ENCODE peak calls at places on chromosomes 12 and 14, in five cellular contexts. One of them, this sample, is unnamed.

GRCh38 chr12:71727958-71728357 is 26.7 kb upstream of the RAB21 start:
- DNase-seq in mammary epithelial cell: no peak
- DNase-seq in GM23338: no peak
- DNase-seq in fibroblast of lung: no peak
- DNase-seq in AG10803: no peak
- DNase-seq in this sample: no peak

GRCh38 chr14:104436741-104437701 is 142.5 kb upstream of the C14orf180 start:
- DNase-seq in mammary epithelial cell: no peak
- DNase-seq in GM23338: no peak
- DNase-seq in fibroblast of lung: no peak
- DNase-seq in AG10803: no peak
- DNase-seq in this sample: no peak

GRCh38 chr14:89383171-89383845 is 33.7 kb downstream of the FOXN3 start:
- DNase-seq in mammary epithelial cell: no peak
- DNase-seq in GM23338: no peak
- DNase-seq in fibroblast of lung: no peak
- DNase-seq in AG10803: no peak
- DNase-seq in this sample: no peak

GRCh38 chr12:110718222-110718908 is 24.3 kb downstream of the PPP1CC start:
- DNase-seq in mammary epithelial cell: no peak
- DNase-seq in GM23338: no peak
- DNase-seq in fibroblast of lung: no peak
- DNase-seq in AG10803: no peak
- DNase-seq in this sample: no peak

GRCh38 chr14:84181072-84181471 is 1348.9 kb upstream of the FLRT2 start:
- DNase-seq in mammary epithelial cell: no peak
- DNase-seq in GM23338: no peak
- DNase-seq in fibroblast of lung: no peak
- DNase-seq in AG10803: no peak
- DNase-seq in this sample: no peak

GRCh38 chr12:29153231-29153630 is 4.2 kb downstream of the FAR2 start:
- DNase-seq in mammary epithelial cell: no peak
- DNase-seq in GM23338: peak
- DNase-seq in fibroblast of lung: no peak
- DNase-seq in AG10803: no peak
- DNase-seq in this sample: no peak

GRCh38 chr14:33782923-33783322 is 168.0 kb downstream of the EGLN3 start:
- DNase-seq in mammary epithelial cell: no peak
- DNase-seq in GM23338: no peak
- DNase-seq in fibroblast of lung: no peak
- DNase-seq in AG10803: no peak
- DNase-seq in this sample: no peak

GRCh38 chr14:23366163-23366921 is 1.4 kb upstream of the EFS start:
- DNase-seq in mammary epithelial cell: peak
- DNase-seq in GM23338: peak
- DNase-seq in fibroblast of lung: peak
- DNase-seq in AG10803: peak
- DNase-seq in this sample: peak

GRCh38 chr12:125276567-125276966 is 211.3 kb downstream of the AACS start:
- DNase-seq in mammary epithelial cell: no peak
- DNase-seq in GM23338: no peak
- DNase-seq in fibroblast of lung: no peak
- DNase-seq in AG10803: no peak
- DNase-seq in this sample: no peak

DNA sequence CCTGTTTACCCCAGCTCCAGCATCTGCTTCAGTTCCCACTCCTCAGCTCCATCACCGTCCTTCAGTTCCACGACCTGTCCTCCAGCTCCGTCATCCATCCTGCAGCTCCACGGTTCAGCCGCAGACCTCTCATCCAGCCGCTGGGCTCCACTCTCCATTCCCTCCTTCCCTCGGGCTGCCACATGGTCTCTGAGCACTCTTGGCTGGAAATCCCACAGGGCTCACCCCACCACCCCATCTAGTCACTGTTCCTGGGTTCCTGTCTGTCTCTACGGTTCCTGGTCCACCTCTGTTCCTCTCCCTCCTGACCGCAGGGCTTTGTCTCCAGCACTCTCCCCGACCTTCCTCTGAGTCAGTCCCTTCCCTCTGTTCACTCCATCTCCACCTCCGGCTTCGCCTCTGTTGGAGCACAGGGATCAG is 3.2 kb upstream of the P3H3 start:
- DNase-seq in mammary epithelial cell: peak
- DNase-seq in GM23338: no peak
- DNase-seq in fibroblast of lung: no peak
- DNase-seq in AG10803: peak
- DNase-seq in this sample: peak
- H3K4me3 ChIP-seq in mammary epithelial cell: peak
- H3K4me3 ChIP-seq in GM23338: peak
- H3K4me3 ChIP-seq in fibroblast of lung: no peak
- H3K4me3 ChIP-seq in AG10803: peak
- H3K4me3 ChIP-seq in this sample: peak

GRCh38 chr12:27861428-27862167 is 81.6 kb upstream of the MANSC4 start:
- DNase-seq in mammary epithelial cell: peak
- DNase-seq in GM23338: no peak
- DNase-seq in fibroblast of lung: peak
- DNase-seq in AG10803: peak
- DNase-seq in this sample: no peak
- H3K4me3 ChIP-seq in mammary epithelial cell: no peak
- H3K4me3 ChIP-seq in GM23338: no peak
- H3K4me3 ChIP-seq in fibroblast of lung: no peak
- H3K4me3 ChIP-seq in AG10803: no peak
- H3K4me3 ChIP-seq in this sample: no peak

GRCh38 chr14:21494902-21495762 is 16.0 kb downstream of the METTL3 start:
- DNase-seq in mammary epithelial cell: no peak
- DNase-seq in GM23338: no peak
- DNase-seq in fibroblast of lung: peak
- DNase-seq in AG10803: peak
- DNase-seq in this sample: peak
- H3K4me3 ChIP-seq in mammary epithelial cell: no peak
- H3K4me3 ChIP-seq in GM23338: no peak
- H3K4me3 ChIP-seq in fibroblast of lung: no peak
- H3K4me3 ChIP-seq in AG10803: no peak
- H3K4me3 ChIP-seq in this sample: no peak

GRCh38 chr12:49365542-49365941 is 1.7 kb upstream of the SPATS2 start:
- DNase-seq in mammary epithelial cell: peak
- DNase-seq in GM23338: no peak
- DNase-seq in fibroblast of lung: peak
- DNase-seq in AG10803: no peak
- DNase-seq in this sample: peak
- H3K4me3 ChIP-seq in mammary epithelial cell: no peak
- H3K4me3 ChIP-seq in GM23338: no peak
- H3K4me3 ChIP-seq in fibroblast of lung: no peak
- H3K4me3 ChIP-seq in AG10803: no peak
- H3K4me3 ChIP-seq in this sample: no peak

GRCh38 chr12:113955109-113955970 is 10.8 kb downstream of the RBM19 start:
- DNase-seq in mammary epithelial cell: peak
- DNase-seq in GM23338: peak
- DNase-seq in fibroblast of lung: no peak
- DNase-seq in AG10803: no peak
- DNase-seq in this sample: peak

GRCh38 chr12:113960030-113960429 is 6.1 kb downstream of the RBM19 start:
- DNase-seq in mammary epithelial cell: no peak
- DNase-seq in GM23338: no peak
- DNase-seq in fibroblast of lung: no peak
- DNase-seq in AG10803: no peak
- DNase-seq in this sample: no peak

GRCh38 chr12:113958108-113958507 is 8.0 kb downstream of the RBM19 start:
- DNase-seq in mammary epithelial cell: no peak
- DNase-seq in GM23338: no peak
- DNase-seq in fibroblast of lung: no peak
- DNase-seq in AG10803: no peak
- DNase-seq in this sample: no peak

GRCh38 chr12:113959096-113959495 is 7.0 kb downstream of the RBM19 start:
- DNase-seq in mammary epithelial cell: no peak
- DNase-seq in GM23338: no peak
- DNase-seq in fibroblast of lung: no peak
- DNase-seq in AG10803: no peak
- DNase-seq in this sample: no peak

GRCh38 chr12:113957627-113958026 is 8.5 kb downstream of the RBM19 start:
- DNase-seq in mammary epithelial cell: no peak
- DNase-seq in GM23338: no peak
- DNase-seq in fibroblast of lung: no peak
- DNase-seq in AG10803: no peak
- DNase-seq in this sample: no peak
- H3K4me3 ChIP-seq in mammary epithelial cell: no peak
- H3K4me3 ChIP-seq in GM23338: no peak
- H3K4me3 ChIP-seq in fibroblast of lung: no peak
- H3K4me3 ChIP-seq in AG10803: no peak
- H3K4me3 ChIP-seq in this sample: no peak

DNA sequence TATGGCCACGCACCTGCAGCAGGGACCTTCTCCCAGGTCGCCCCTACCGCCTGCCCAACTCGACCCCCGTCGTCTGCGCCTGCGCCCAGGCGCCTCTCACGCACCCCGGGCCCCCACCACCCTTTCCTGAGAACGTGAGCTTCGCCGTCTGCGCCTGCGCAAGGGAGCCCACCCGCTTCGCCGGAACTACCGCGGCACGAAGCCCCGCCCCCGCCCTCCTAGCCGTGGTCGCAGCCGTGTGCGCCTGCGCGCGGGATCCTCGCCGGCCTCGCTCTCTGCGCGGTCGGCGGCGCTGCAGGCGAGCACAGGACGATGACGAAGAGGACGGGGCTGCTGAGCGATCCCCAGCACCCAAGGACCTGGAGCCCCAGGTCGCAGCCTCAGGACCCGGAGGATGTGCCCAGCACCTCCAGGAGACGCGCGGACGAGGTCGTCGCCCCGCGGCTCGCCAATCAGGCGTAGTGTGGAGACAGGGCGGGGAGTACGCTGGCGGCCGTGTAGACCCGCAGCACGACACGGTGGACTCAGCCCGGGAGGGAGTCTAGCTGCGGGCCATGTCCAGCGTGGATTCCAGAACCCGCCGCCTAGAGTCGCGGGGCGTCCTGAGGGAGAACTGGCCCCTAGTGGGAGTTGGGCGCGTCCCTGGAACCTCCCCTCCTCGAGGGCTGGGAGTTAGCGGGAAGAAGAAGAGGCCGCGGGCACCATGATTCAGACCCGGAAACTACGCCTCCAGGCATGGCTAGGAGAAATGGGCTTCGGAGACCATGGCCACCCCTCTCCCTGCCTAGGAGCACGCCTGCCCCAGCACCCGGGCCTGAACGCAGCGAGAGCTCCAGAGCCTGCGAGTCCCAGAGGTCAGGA is 1120.8 kb upstream of the TMEM132C start:
- DNase-seq in mammary epithelial cell: peak
- DNase-seq in GM23338: peak
- DNase-seq in fibroblast of lung: peak
- DNase-seq in AG10803: peak
- DNase-seq in this sample: peak
- H3K4me3 ChIP-seq in mammary epithelial cell: peak
- H3K4me3 ChIP-seq in GM23338: peak
- H3K4me3 ChIP-seq in fibroblast of lung: peak
- H3K4me3 ChIP-seq in AG10803: peak
- H3K4me3 ChIP-seq in this sample: peak

GRCh38 chr14:28776482-28777266 is 10.1 kb downstream of the FOXG1 start:
- DNase-seq in mammary epithelial cell: no peak
- DNase-seq in GM23338: no peak
- DNase-seq in fibroblast of lung: no peak
- DNase-seq in AG10803: no peak
- DNase-seq in this sample: no peak

GRCh38 chr14:28780843-28781503 is 14.4 kb downstream of the FOXG1 start:
- DNase-seq in mammary epithelial cell: no peak
- DNase-seq in GM23338: peak
- DNase-seq in fibroblast of lung: no peak
- DNase-seq in AG10803: no peak
- DNase-seq in this sample: no peak

GRCh38 chr14:28777773-28778606 is 11.4 kb downstream of the FOXG1 start:
- DNase-seq in mammary epithelial cell: no peak
- DNase-seq in GM23338: peak
- DNase-seq in fibroblast of lung: no peak
- DNase-seq in AG10803: no peak
- DNase-seq in this sample: no peak

GRCh38 chr14:28779416-28779941 is 12.9 kb downstream of the FOXG1 start:
- DNase-seq in mammary epithelial cell: no peak
- DNase-seq in GM23338: no peak
- DNase-seq in fibroblast of lung: no peak
- DNase-seq in AG10803: no peak
- DNase-seq in this sample: no peak

GRCh38 chr14:28778718-28779117 is 12.1 kb downstream of the FOXG1 start:
- DNase-seq in mammary epithelial cell: no peak
- DNase-seq in GM23338: no peak
- DNase-seq in fibroblast of lung: no peak
- DNase-seq in AG10803: no peak
- DNase-seq in this sample: no peak
- H3K4me3 ChIP-seq in mammary epithelial cell: no peak
- H3K4me3 ChIP-seq in GM23338: peak
- H3K4me3 ChIP-seq in fibroblast of lung: no peak
- H3K4me3 ChIP-seq in AG10803: no peak
- H3K4me3 ChIP-seq in this sample: no peak

GRCh38 chr12:16350682-16351081 is 3.2 kb downstream of the MGST1 start:
- DNase-seq in mammary epithelial cell: peak
- DNase-seq in GM23338: no peak
- DNase-seq in fibroblast of lung: peak
- DNase-seq in AG10803: peak
- DNase-seq in this sample: peak
- H3K4me3 ChIP-seq in mammary epithelial cell: peak
- H3K4me3 ChIP-seq in GM23338: peak
- H3K4me3 ChIP-seq in fibroblast of lung: no peak
- H3K4me3 ChIP-seq in AG10803: no peak
- H3K4me3 ChIP-seq in this sample: peak

This sample was measured in fibroblast of mammary gland.